ENCODE peak calls at places on chromosomes 4 and X, in seven cellular contexts. C is SK-N-SH; X is NCI-H1092 treated with DMSO at 0.1 percent for 48 hours; F is NCI-H1417; M is tibial artery; A is activated T-helper 1 cell treated with anti-CD3 and anti-CD28 coated beads, Interleukin-12 subunit alpha, Interleukin-12 subunit beta, Interleukin-2, Interleukin-4 antibody, amounts not matched to agents 30 ng/mL and 10 ng/mL and 1 ng/mL, durations not matched to agents 14 hours and 24 hours and 36 hours; K is PC-9. T is an unnamed sample.

GRCh38 chr4:73187325-73187724 is 71.3 kb downstream of the ANKRD17 start:
- DNase-seq in C (no peak), X (no peak), F (no peak), M (no peak), A (no peak), K (no peak), T (no peak)

GRCh38 chr4:128228778-128229457 is 58.7 kb downstream of the PGRMC2 start:
- DNase-seq in C (peak), X (peak), F (no peak), M (no peak), A (no peak), K (no peak), T (no peak)

GRCh38 chrX:40444798-40445496 is 135.8 kb upstream of the ATP6AP2 start:
- DNase-seq in C (no peak), X (no peak), F (no peak), M (no peak), A (no peak), K (no peak), T (no peak)

GRCh38 chrX:146278381-146278780 is 460.8 kb downstream of the SLITRK2 start:
- DNase-seq in C (no peak), X (peak), F (peak), M (no peak), A (no peak), K (no peak), T (no peak)

GRCh38 chr4:186570193-186570996 is 15.0 kb upstream of the MTNR1A start:
- DNase-seq in C (no peak), X (no peak), F (no peak), M (no peak), A (no peak), K (peak), T (no peak)

GRCh38 chr4:44927361-44928061 is 201.2 kb upstream of the GNPDA2 start:
- DNase-seq in C (peak), X (peak), F (peak), M (no peak), A (no peak), K (no peak), T (no peak)

GRCh38 chrX:11629593-11630211 is 36.0 kb downstream of the ARHGAP6 start:
- DNase-seq in C (no peak), X (no peak), F (no peak), M (peak), A (no peak), K (no peak), T (no peak)

GRCh38 chr4:16226816-16227461 is 668 bp upstream of the TAPT1 start:
- DNase-seq in C (peak), X (peak), F (peak), M (peak), A (peak), K (peak), T (no peak)

GRCh38 chr4:188417181-188417580 is 277.9 kb downstream of the TRIML1 start:
- DNase-seq in C (no peak), X (peak), F (no peak), M (no peak), A (no peak), K (peak), T (no peak)

GRCh38 chr4:111602848-111603247 is 542.4 kb upstream of the FAM241A start:
- DNase-seq in C (no peak), X (no peak), F (no peak), M (no peak), A (no peak), K (no peak), T (no peak)

GRCh38 chrX:103533428-103534216 is 14.3 kb upstream of the RAB40A start:
- DNase-seq in C (peak), X (peak), F (peak), M (peak), A (peak), K (peak), T (peak)

GRCh38 chr4:5079581-5079980 is 28.3 kb downstream of the STK32B start:
- DNase-seq in C (no peak), X (no peak), F (no peak), M (no peak), A (no peak), K (no peak), T (peak)

GRCh38 chr4:167196386-167196785 is 37.9 kb downstream of the SPOCK3 start:
- DNase-seq in C (no peak), X (no peak), F (no peak), M (no peak), A (no peak), K (no peak), T (no peak)

GRCh38 chr4:77040265-77040664 is 35.5 kb downstream of the CCNI start:
- DNase-seq in C (no peak), X (no peak), F (no peak), M (no peak), A (no peak), K (no peak), T (no peak)

GRCh38 chrX:53356186-53356585 is 66.3 kb downstream of the SMC1A start:
- DNase-seq in C (peak), X (no peak), F (no peak), M (no peak), A (no peak), K (peak), T (no peak)

GRCh38 chr4:38815879-38816782 is 11.5 kb upstream of the TLR1 start:
- DNase-seq in C (no peak), X (no peak), F (no peak), M (no peak), A (no peak), K (no peak), T (no peak)

GRCh38 chr4:1318488-1319213 is 28.4 kb upstream of the UVSSA start:
- DNase-seq in C (no peak), X (no peak), F (no peak), M (no peak), A (no peak), K (no peak), T (no peak)

GRCh38 chr4:110075891-110076290 is 122.5 kb downstream of the ELOVL6 start:
- DNase-seq in C (no peak), X (no peak), F (no peak), M (no peak), A (no peak), K (no peak), T (no peak)

GRCh38 chr4:120730777-120731320 is 191.7 kb downstream of the PRDM5 start:
- DNase-seq in C (no peak), X (no peak), F (no peak), M (no peak), A (no peak), K (no peak), T (peak)

GRCh38 chrX:50780144-50780543 is 33.9 kb downstream of the SHROOM4 start:
- DNase-seq in C (no peak), X (no peak), F (no peak), M (no peak), A (no peak), K (no peak), T (no peak)

GRCh38 chr4:93897559-93897958 is 69.0 kb downstream of the ATOH1 start:
- DNase-seq in C (peak), X (peak), F (peak), M (no peak), A (no peak), K (no peak), T (peak)

GRCh38 chrX:130296743-130297142 is 28.0 kb upstream of the ZNF280C start:
- DNase-seq in C (no peak), X (no peak), F (no peak), M (no peak), A (no peak), K (no peak), T (no peak)

GRCh38 chrX:106397788-106398538 is 213.8 kb upstream of the RADX start:
- DNase-seq in C (no peak), X (no peak), F (no peak), M (no peak), A (no peak), K (no peak), T (no peak)

GRCh38 chr4:139015948-139016451 is 419 bp downstream of the NOCT start:
- DNase-seq in C (no peak), X (peak), F (peak), M (peak), A (no peak), K (no peak), T (peak)

GRCh38 chrX:153526040-153526439 is 8.6 kb downstream of the ATP2B3 start:
- DNase-seq in C (peak), X (no peak), F (no peak), M (no peak), A (no peak), K (no peak), T (no peak)

GRCh38 chrX:74613350-74614192 is 853 bp downstream of the RLIM start:
- DNase-seq in C (peak), X (peak), F (no peak), M (peak), A (no peak), K (no peak), T (peak)

GRCh38 chr4:37828843-37829242 is 2.4 kb downstream of the PGM2 start:
- DNase-seq in C (no peak), X (no peak), F (no peak), M (no peak), A (no peak), K (no peak), T (no peak)

GRCh38 chr4:119268466-119268865 is 53.5 kb downstream of the FABP2 start:
- DNase-seq in C (peak), X (no peak), F (no peak), M (no peak), A (no peak), K (no peak), T (no peak)

GRCh38 chr4:26748805-26749204 is 111.8 kb upstream of the STIM2 start:
- DNase-seq in C (no peak), X (no peak), F (no peak), M (no peak), A (no peak), K (no peak), T (no peak)

GRCh38 chr4:19739101-19739651 is 512.5 kb upstream of the SLIT2 start:
- DNase-seq in C (no peak), X (no peak), F (peak), M (no peak), A (no peak), K (peak), T (peak)

GRCh38 chr4:147958057-147958456 is 226.2 kb downstream of the ARHGAP10 start:
- DNase-seq in C (no peak), X (no peak), F (no peak), M (no peak), A (no peak), K (no peak), T (no peak)

GRCh38 chr4:70544279-70544870 is 26.0 kb downstream of the AMTN start:
- DNase-seq in C (no peak), X (no peak), F (peak), M (no peak), A (no peak), K (no peak), T (no peak)

GRCh38 chr4:92776080-92776479 is 472.3 kb downstream of the GRID2 start:
- DNase-seq in C (no peak), X (no peak), F (no peak), M (no peak), A (no peak), K (no peak), T (no peak)

GRCh38 chr4:105709081-105709450 is 482 bp downstream of the GSTCD start:
- DNase-seq in C (no peak), X (peak), F (no peak), M (no peak), A (no peak), K (no peak), T (peak)

GRCh38 chrX:93673869-93674271 is at the start of gene FAM133A:
- DNase-seq in C (peak), X (peak), F (no peak), M (no peak), A (no peak), K (no peak), T (peak)

GRCh38 chr4:5760936-5761480 is 50.0 kb downstream of the EVC start:
- DNase-seq in C (no peak), X (no peak), F (no peak), M (no peak), A (no peak), K (no peak), T (no peak)

GRCh38 chrX:13064599-13065143 is 20.3 kb upstream of the FAM9C start:
- DNase-seq in C (no peak), X (no peak), F (no peak), M (peak), A (no peak), K (no peak), T (no peak)

GRCh38 chr4:85510632-85510984 is 35.7 kb downstream of the ARHGAP24 start:
- DNase-seq in C (no peak), X (no peak), F (no peak), M (no peak), A (no peak), K (no peak), T (no peak)

T was measured in NCI-H345.